ENCODE peak calls at places on chromosomes 5 and 9, in four cellular contexts. X, D, B and Y are unnamed samples. For H3K4me1, the result is how much of the 10 kb centered on the place peaks cover.

GRCh38 chr5:32887390-32887789 is 176.3 kb downstream of the NPR3 start:
- DNase-seq in X (no peak), D (no peak), B (no peak), Y (no peak)

GRCh38 chr9:117825609-117826347 is 121.6 kb downstream of the TLR4 start:
- DNase-seq in X (no peak), B (no peak), D (no peak), Y (no peak)

GRCh38 chr9:105187781-105188180 is 56.7 kb upstream of the SLC44A1 start:
- DNase-seq in D (no peak), X (no peak), B (peak), Y (no peak)

GRCh38 chr5:173903396-173904140 is 15.4 kb downstream of the CPEB4 start:
- DNase-seq in X (no peak), D (no peak), B (no peak), Y (no peak)

GRCh38 chr9:7844283-7844682 is 44.7 kb upstream of the DMAC1 start:
- DNase-seq in X (peak), B (peak), D (no peak), Y (peak)

GRCh38 chr5:149152317-149152746 is 11.0 kb downstream of the ABLIM3 start:
- DNase-seq in B (peak), D (no peak), X (no peak), Y (no peak)

GRCh38 chr5:140631831-140632365 is 1.1 kb downstream of the CD14 start:
- DNase-seq in D (peak), X (no peak), B (no peak), Y (no peak)

GRCh38 chr5:144315994-144316634 is 145.4 kb downstream of the KCTD16 start:
- DNase-seq in D (no peak), X (no peak), B (no peak), Y (no peak)

GRCh38 chr5:41835625-41836024 is 34.6 kb downstream of the OXCT1 start:
- DNase-seq in D (peak), X (peak), B (peak), Y (peak)

GRCh38 chr5:132751971-132752580 is 4.8 kb downstream of the CCNI2 start:
- DNase-seq in X (no peak), B (no peak), D (no peak), Y (no peak)

GRCh38 chr5:137696481-137696880 is 39.4 kb downstream of the KLHL3 start:
- DNase-seq in D (no peak), B (peak), X (no peak), Y (no peak)

GRCh38 chr5:67475489-67475888 is 278.9 kb upstream of the CD180 start:
- DNase-seq in D (no peak), X (no peak), B (no peak), Y (no peak)

GRCh38 chr5:134249469-134250379 is 23.9 kb upstream of the PPP2CA start:
- DNase-seq in B (peak), D (no peak), X (no peak), Y (no peak)

GRCh38 chr9:70551391-70551790 is 136.9 kb upstream of the KLF9 start:
- DNase-seq in D (no peak), B (no peak), X (no peak), Y (no peak)

GRCh38 chr9:34451135-34451534 is 7.2 kb downstream of the FAM219A start:
- DNase-seq in B (no peak), D (no peak), X (no peak), Y (no peak)
- H3K4me1 ChIP-seq in B (under half), D (under half), X (under half), Y (under half)

DNA sequence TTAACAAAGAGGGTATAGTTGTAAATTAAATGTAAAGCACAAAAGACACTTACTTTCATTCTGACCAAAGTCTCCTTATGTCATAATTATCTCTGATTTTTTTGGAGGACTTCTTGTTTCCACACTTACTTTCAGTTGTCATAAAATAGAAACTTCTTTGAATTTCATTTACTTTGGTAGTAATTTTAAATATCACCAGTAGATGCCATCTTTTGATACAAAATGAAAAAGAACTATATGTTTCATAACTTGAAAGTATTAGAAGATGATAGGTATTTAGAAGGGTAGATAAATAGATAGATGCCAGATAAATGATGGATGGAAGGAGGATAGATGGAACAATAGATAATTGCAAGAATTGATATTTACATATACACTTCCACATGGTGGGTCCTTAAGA is 1865.3 kb upstream of the CDH9 start:
- DNase-seq in X (no peak), D (no peak), B (no peak), Y (no peak)
- TF ChIP-seq CTCF in X (no peak), D (no peak), B (no peak), Y (no peak)

GRCh38 chr9:134355561-134356278 is 29.5 kb downstream of the RXRA start:
- DNase-seq in X (no peak), D (no peak), B (no peak), Y (no peak)

GRCh38 chr9:134351777-134352176 is 25.5 kb downstream of the RXRA start:
- DNase-seq in X (no peak), B (no peak), D (no peak), Y (no peak)

GRCh38 chr9:134352247-134352933 is 26.1 kb downstream of the RXRA start:
- DNase-seq in B (no peak), D (no peak), X (no peak), Y (no peak)

GRCh38 chr9:134355158-134355557 is 28.9 kb downstream of the RXRA start:
- DNase-seq in X (no peak), B (no peak), D (no peak), Y (no peak)

DNA sequence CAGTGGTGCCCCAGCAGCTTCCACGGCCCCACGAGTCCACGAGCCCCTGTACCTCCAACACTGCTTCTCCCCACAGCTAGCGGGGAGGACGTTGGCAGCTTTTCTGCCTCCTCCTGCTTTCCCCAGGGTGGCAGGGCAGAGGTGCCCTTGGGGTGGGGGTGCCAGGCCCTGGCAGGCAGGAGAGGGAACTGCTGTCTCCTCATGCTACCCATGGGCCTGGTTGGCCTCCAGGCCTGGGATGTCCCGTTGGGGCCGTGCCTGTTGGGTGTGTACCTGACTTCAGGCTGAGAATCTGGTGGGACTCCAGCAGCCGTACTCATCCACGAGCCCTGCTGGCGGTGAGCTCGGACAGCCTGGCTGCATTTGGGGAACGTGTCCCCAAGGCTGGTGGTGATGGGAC is 27.3 kb downstream of the RXRA start:
- DNase-seq in D (no peak), X (no peak), B (no peak), Y (no peak)
- H3K4me1 ChIP-seq in D (half or more), X (under half), B (under half), Y (under half)

GRCh38 chr5:157308826-157309465 is 43.0 kb downstream of the CYFIP2 start:
- DNase-seq in D (no peak), B (peak), X (no peak), Y (no peak)
- TF ChIP-seq CTCF in D (no peak), B (peak), X (no peak), Y (no peak)

GRCh38 chr9:33163433-33164137 is 3.6 kb downstream of the B4GALT1 start:
- DNase-seq in D (no peak), B (no peak), X (no peak), Y (no peak)
- H3K4me1 ChIP-seq in D (half or more), B (half or more), X (under half), Y (under half)

DNA sequence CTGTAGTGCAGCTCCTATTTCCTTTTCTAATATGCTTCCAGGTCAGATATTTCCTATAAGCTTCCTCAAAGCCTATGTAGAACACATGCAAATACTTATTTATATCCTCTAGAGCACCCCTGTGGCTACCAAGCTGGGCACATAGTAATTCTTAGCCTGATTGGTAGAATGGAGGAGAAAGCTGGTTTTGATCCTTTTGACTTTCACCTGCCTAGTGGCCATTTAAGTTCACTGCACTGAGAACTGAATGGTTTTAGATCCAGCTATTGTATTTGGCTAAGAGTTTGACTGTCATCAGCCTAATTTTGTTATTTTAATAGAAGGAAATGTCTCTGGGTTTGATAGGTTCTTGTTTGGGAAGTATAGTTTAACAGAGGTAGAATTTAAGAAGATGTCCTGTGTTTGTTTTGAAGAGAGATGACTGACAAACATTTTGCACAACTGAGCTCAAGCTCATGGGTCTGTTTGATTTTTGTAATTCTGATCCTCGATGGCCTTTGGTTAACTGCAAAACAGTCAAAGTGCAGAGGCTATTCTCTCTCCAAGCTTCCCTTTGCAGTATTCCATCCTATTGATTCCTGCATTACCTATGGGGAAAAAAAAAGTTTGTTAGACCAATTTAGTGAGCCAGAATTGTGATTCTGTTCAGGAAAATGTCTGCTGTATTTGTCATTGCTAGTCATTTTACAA is 85.4 kb downstream of the KCNN2 start:
- DNase-seq in B (peak), D (no peak), X (peak), Y (no peak)
- TF ChIP-seq CTCF in B (peak), D (peak), X (peak), Y (peak)

DNA sequence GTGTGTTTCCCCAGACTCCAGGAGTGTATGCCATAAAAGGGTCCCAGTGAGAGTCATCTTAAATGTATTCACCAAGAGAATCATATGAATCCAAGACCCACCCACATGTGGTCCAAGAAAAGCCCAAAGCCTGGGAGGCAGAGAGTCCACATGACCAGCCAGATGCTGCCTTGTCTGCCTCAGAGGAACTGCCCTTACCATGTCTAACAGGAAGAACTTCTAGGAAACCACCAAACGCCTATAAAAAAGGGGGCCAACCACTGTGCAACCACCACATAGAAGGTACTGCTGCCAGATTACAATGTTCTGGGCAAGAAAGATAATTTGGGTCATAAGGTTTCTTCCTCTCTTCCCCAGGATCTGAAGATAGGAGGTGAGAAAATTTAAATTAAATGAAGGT is 129.8 kb upstream of the SLC24A2 start:
- DNase-seq in B (no peak), X (no peak), D (no peak), Y (no peak)
- H3K4me1 ChIP-seq in B (under half), X (under half), D (under half), Y (under half)

DNA sequence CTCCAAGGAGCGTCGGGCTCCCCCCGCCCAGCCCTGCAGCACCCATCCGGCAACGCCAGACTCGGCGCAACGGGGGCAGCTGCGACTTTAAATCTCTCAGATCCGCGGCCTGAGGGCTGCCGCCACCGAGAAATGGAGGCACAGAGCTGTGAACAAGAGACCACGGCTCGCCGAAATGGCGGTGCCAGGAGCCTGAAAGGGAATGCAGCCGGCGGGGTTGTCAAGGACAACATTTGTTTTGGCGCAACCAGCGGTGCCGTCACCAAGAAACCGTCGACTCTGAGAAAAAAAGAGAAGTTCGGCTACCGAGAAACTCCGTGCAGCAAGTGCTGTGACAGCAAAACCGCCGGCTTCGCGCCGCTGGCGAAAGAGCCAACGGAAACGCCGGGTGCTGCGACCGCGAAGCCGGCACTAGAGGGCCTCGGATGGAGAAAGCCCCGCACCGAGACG is 2.1 kb upstream of the ANXA2R start:
- DNase-seq in X (peak), D (peak), B (peak), Y (peak)
- TF ChIP-seq CTCF in X (peak), D (no peak), B (peak), Y (peak)

GRCh38 chr5:151751593-151751992 is 6.8 kb downstream of the ATOX1 start:
- DNase-seq in X (no peak), B (no peak), D (no peak), Y (no peak)
- H3K4me1 ChIP-seq in X (under half), B (under half), D (under half), Y (under half)

DNA sequence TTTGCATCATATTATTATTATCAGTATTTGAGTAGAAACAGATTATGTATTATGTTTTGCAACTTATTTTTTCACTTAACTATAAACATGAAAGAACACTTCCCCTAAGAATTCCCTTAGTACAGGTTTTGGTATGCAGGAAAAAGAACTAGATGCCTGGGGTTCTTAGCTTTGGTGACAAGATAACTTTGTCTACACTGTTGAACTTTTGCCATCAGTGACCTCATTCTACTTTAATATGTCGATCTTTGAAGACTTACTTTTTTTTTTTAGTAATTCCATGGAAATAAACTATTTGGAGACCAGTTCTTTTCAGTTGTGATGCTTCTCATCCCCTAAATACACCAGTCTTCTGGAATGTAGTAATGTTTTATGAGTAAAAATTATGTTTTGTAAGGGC is 34.3 kb downstream of the ZNF462 start:
- DNase-seq in B (peak), D (no peak), X (no peak), Y (no peak)
- TF ChIP-seq CTCF in B (no peak), D (no peak), X (no peak), Y (no peak)